ENCODE peak calls at places on chromosome 22, in eight cellular contexts. T, H, A, M, Q, E, O and U are unnamed samples.

GRCh38 chr22:26689553-26690301 is 32.3 kb downstream of the MIAT start:
- DNase-seq in E (no peak), A (no peak), H (no peak), Q (no peak), T (no peak), M (no peak), O (no peak), U (no peak)

GRCh38 chr22:26197427-26197826 is 28.2 kb downstream of the SEZ6L start:
- DNase-seq in M (no peak), A (no peak), H (no peak), O (no peak), T (no peak), Q (no peak), E (no peak), U (no peak)

GRCh38 chr22:50338860-50339462 is 4.2 kb upstream of the PPP6R2 start:
- DNase-seq in Q (no peak), H (no peak), E (no peak), T (no peak), A (no peak), M (no peak), O (no peak), U (no peak)

GRCh38 chr22:44646668-44647067 is 55.3 kb upstream of the PRR5 start:
- DNase-seq in E (no peak), T (no peak), Q (no peak), M (no peak), A (no peak), H (no peak), O (no peak), U (no peak)

GRCh38 chr22:23511627-23512347 is 68.3 kb downstream of the IGLL1 start:
- DNase-seq in O (no peak), M (no peak), E (no peak), H (no peak), T (no peak), A (no peak), Q (no peak), U (no peak)

GRCh38 chr22:27218521-27218920 is 561.1 kb downstream of the MIAT start:
- DNase-seq in O (no peak), E (no peak), M (no peak), T (no peak), H (no peak), Q (no peak), A (no peak), U (no peak)

GRCh38 chr22:29030016-29030617 is 31.5 kb downstream of the C22orf31 start:
- DNase-seq in A (peak), H (no peak), T (no peak), Q (peak), E (no peak), O (peak), M (no peak), U (peak)

GRCh38 chr22:49967333-49968241 is 7.0 kb downstream of the PIM3 start:
- DNase-seq in M (peak), T (peak), E (no peak), O (no peak), H (peak), A (no peak), Q (peak), U (no peak)

GRCh38 chr22:26547426-26547825 is 35.2 kb upstream of the TFIP11 start:
- DNase-seq in M (no peak), H (no peak), T (no peak), Q (no peak), O (peak), A (no peak), E (no peak), U (no peak)

GRCh38 chr22:25696763-25697710 is 45.0 kb upstream of the MYO18B start:
- DNase-seq in O (no peak), Q (no peak), M (no peak), A (peak), T (no peak), H (no peak), E (no peak), U (peak)

GRCh38 chr22:43298062-43298801 is 44.9 kb downstream of the SCUBE1 start:
- DNase-seq in Q (no peak), E (no peak), O (no peak), T (no peak), M (no peak), A (no peak), H (no peak), U (no peak)

GRCh38 chr22:31628969-31629723 is 32.9 kb downstream of the PISD start:
- DNase-seq in Q (no peak), M (no peak), A (no peak), T (peak), O (no peak), H (no peak), E (no peak), U (no peak)
- TF ChIP-seq CTCF in Q (no peak), M (no peak), A (no peak), T (no peak), O (no peak), H (no peak), E (no peak), U (no peak)

GRCh38 chr22:36977947-36978660 is 41.1 kb downstream of the TST start:
- DNase-seq in M (peak), E (peak), A (peak), O (peak), T (peak), H (peak), Q (peak), U (peak)
- H3K4me3 ChIP-seq in M (peak), E (peak), A (peak), O (peak), T (peak), H (peak), Q (no peak), U (peak)

DNA sequence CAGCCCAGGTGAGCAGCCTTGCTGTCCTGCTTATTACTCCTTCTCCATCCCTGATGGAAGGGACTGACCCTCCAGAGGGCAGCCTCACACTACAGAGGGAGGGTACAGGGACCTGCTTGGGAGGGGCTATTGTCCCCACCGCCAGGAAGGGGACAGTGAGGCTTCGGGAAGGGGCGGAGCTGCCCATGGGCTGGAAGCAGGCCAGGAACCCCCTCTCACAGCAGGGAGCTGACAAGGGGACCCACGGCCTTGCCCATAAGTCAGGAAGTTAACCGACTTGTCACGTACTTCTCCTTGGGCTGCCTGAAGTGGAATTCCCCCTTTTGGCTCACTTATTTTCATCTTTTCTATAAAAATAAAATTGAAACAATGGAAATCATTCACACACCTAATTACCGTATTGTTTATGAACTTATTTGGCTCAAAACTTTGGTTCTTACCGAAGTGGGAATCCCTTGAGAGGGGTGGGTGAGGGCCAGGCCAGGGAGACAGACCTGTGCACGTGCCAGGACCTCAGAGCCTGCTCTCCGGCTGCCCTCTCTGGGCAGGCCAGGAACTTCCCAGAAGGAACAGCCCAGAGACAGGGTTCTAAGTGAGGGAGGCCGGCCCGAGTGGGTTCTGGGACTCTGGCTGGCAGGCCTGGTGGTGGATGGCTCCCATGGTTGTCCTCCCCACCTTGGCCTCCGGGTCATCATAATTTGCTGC is 5.8 kb downstream of the MGAT3 start:
- DNase-seq in H (no peak), T (no peak), O (no peak), E (no peak), M (no peak), A (no peak), Q (no peak), U (no peak)
- TF ChIP-seq CTCF in H (no peak), T (peak), O (no peak), E (no peak), M (no peak), A (no peak), Q (no peak), U (no peak)

DNA sequence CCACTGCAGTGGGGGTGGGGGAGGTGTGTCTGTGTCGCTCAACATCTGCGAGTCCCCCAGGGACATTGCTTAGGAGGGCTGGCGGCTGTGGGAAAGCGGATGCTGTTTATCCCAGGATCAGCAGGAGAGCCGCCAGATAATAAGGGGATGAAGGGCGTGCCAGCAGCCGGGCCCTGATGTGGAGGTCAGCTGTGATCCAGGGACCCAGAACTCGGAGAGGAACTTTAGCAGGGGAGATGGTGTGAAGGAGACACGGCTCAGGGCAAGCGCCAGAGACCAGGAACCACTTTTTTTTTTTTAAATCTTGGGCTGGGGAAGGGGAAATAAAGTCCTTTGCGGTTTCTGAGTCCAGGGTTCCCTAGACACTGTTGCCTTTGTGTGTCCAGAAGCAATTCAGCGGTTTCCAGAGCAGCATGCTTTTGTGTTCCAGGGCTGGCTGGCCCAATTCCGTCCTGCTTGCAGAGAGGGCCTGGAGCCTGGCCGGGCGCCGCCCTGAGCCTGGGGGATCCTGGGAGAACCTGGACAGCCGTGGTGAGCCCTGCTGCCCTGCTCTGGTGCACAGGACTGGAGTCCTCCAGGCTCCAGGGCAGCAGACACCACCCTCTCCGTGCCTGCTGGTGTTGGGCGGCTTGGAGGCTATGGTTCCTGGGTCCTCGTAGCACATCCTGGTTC is at the start of gene GRAMD4:
- DNase-seq in M (no peak), A (peak), Q (no peak), H (peak), T (no peak), E (no peak), O (no peak), U (peak)
- H3K4me3 ChIP-seq in M (no peak), A (no peak), Q (no peak), H (no peak), T (no peak), E (no peak), O (no peak), U (no peak)

DNA sequence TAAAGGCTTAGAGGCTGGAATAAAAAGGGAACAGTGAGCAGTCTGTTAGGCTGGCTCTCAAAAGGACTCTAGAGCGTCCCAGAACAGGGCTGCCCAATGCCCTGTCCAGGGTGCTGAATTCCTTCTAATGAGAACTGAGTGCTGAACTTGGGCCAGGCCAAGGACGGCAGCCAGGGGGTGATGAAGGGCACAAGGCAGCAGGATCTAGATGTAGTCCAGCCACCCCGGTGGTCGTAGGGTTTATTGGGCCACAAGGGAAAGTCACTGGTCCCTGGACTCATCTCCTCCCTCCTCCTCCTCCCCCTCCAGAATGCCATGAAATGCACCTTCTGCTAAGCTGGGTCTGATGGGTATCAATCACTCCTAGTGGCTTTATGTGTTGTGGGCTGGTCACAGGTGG is 19.2 kb downstream of the NPTXR start:
- DNase-seq in E (peak), A (peak), Q (peak), M (no peak), T (peak), O (peak), H (no peak), U (peak)
- TF ChIP-seq CTCF in E (peak), A (peak), Q (peak), M (peak), T (peak), O (peak), H (no peak), U (peak)

DNA sequence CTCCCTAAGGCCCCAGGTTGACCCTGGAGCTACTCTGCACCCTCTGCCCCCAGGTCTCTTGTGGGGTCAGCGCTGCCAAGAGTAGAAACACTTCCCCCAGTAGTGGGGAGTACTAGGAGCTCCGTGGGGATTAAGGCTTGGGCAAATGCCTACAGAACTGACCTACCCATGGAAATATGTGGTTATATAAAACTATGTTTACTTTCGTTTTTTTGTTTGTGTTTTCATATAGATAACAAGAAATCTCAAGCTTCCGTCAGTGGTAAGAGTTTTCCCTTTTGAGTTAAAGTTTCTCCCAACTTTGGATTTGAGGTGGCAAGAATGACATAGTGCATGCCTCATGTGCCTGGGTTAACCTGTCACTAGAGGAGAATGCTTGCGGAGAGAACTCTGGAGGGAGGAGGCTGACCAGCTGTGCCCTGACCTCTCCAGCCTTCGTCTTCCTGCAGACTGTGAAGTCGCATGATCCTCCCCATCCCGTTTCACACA is 45.5 kb downstream of the MED15 start:
- DNase-seq in E (no peak), T (no peak), M (no peak), H (no peak), A (no peak), O (no peak), Q (no peak), U (no peak)
- H3K4me3 ChIP-seq in E (no peak), T (no peak), M (no peak), H (peak), A (no peak), O (no peak), Q (no peak), U (no peak)

GRCh38 chr22:36771376-36772063 is 4.4 kb downstream of the IFT27 start:
- DNase-seq in E (no peak), Q (no peak), A (no peak), O (no peak), T (no peak), H (no peak), M (no peak), U (no peak)

GRCh38 chr22:36775966-36776669 is at the start of gene IFT27:
- DNase-seq in A (peak), E (peak), O (peak), M (peak), H (peak), Q (peak), T (peak), U (peak)

GRCh38 chr22:36775589-36775965 is 342 bp downstream of the IFT27 start:
- DNase-seq in M (no peak), Q (peak), A (no peak), O (no peak), E (no peak), H (peak), T (peak), U (peak)

GRCh38 chr22:36772451-36772850 is 3.5 kb downstream of the IFT27 start:
- DNase-seq in Q (no peak), T (no peak), H (no peak), A (no peak), E (no peak), M (no peak), O (no peak), U (no peak)

DNA sequence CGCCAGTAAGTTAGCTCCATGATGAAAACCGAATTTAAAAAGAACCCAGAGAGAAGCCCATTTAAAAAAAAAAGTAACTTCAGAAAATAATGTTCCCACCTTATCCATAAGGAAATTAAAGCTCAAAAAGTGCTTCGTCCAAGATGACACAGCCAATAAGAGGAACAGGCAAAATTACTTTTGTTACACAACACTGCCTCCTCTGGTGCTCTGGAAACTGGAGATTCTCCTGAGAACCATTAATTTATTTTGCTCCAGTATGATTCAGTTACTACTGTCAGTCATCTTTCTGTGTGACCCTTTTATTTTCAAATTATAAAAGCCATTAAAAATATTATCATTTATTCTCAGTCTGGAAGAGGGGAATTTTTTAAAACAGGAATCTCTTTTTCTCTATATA is 2.0 kb downstream of the IFT27 start:
- DNase-seq in E (no peak), M (no peak), A (no peak), Q (no peak), H (no peak), O (peak), T (no peak), U (peak)
- TF ChIP-seq CTCF in E (peak), M (no peak), A (peak), Q (peak), H (peak), O (peak), T (peak), U (peak)

GRCh38 chr22:30399718-30400117 is 2.9 kb downstream of the SEC14L2 start:
- DNase-seq in A (no peak), E (no peak), Q (no peak), H (no peak), T (no peak), M (no peak), O (no peak), U (no peak)
- H3K4me3 ChIP-seq in A (no peak), E (no peak), Q (no peak), H (no peak), T (no peak), M (no peak), O (no peak), U (no peak)

GRCh38 chr22:35230417-35230816 is 26.9 kb upstream of the HMGXB4 start:
- DNase-seq in Q (no peak), A (no peak), T (no peak), M (no peak), O (no peak), H (no peak), E (no peak), U (no peak)

GRCh38 chr22:35230839-35231584 is 26.3 kb upstream of the HMGXB4 start:
- DNase-seq in H (no peak), Q (no peak), A (no peak), T (no peak), M (no peak), E (no peak), O (no peak), U (no peak)

GRCh38 chr22:35231585-35232084 is 25.7 kb upstream of the HMGXB4 start:
- DNase-seq in E (peak), M (no peak), Q (peak), H (no peak), A (peak), O (peak), T (peak), U (peak)

GRCh38 chr22:35227248-35227647 is 30.0 kb upstream of the HMGXB4 start:
- DNase-seq in E (no peak), A (no peak), H (no peak), M (no peak), Q (no peak), T (no peak), O (no peak), U (no peak)

GRCh38 chr22:35229865-35230264 is 27.4 kb upstream of the HMGXB4 start:
- DNase-seq in M (no peak), T (no peak), A (no peak), H (no peak), E (no peak), Q (no peak), O (no peak), U (no peak)
- TF ChIP-seq CTCF in M (no peak), T (no peak), A (no peak), H (no peak), E (no peak), Q (no peak), O (no peak), U (no peak)